ENCODE peak calls at places on chromosomes 16 and 17, in four cellular contexts. One of them, this sample, is unnamed.

GRCh38 chr16:55571191-55571897 is 4.9 kb downstream of the CAPNS2 start:
- DNase-seq in heart right ventricle: no peak
- DNase-seq in neuronal stem cell: no peak
- DNase-seq in hepatocyte: no peak
- DNase-seq in this sample: no peak

GRCh38 chr17:17994271-17994670 is 21.6 kb downstream of the DRC3 start:
- DNase-seq in heart right ventricle: peak
- DNase-seq in neuronal stem cell: no peak
- DNase-seq in hepatocyte: peak
- DNase-seq in this sample: no peak

GRCh38 chr17:8393470-8394231 is 4.0 kb downstream of the RNF222 start:
- DNase-seq in heart right ventricle: no peak
- DNase-seq in neuronal stem cell: no peak
- DNase-seq in hepatocyte: no peak
- DNase-seq in this sample: no peak

GRCh38 chr16:87970206-87970605 is 19.0 kb downstream of the BANP start:
- DNase-seq in heart right ventricle: no peak
- DNase-seq in neuronal stem cell: no peak
- DNase-seq in hepatocyte: no peak
- DNase-seq in this sample: no peak

GRCh38 chr16:9906218-9906617 is 276.0 kb downstream of the GRIN2A start:
- DNase-seq in heart right ventricle: no peak
- DNase-seq in neuronal stem cell: no peak
- DNase-seq in hepatocyte: no peak
- DNase-seq in this sample: no peak

GRCh38 chr16:60564588-60564987 is 1471.7 kb downstream of the CDH8 start:
- DNase-seq in heart right ventricle: no peak
- DNase-seq in neuronal stem cell: no peak
- DNase-seq in hepatocyte: no peak
- DNase-seq in this sample: no peak

GRCh38 chr16:56938664-56939513 is 6.9 kb downstream of the HERPUD1 start:
- DNase-seq in heart right ventricle: no peak
- DNase-seq in neuronal stem cell: no peak
- DNase-seq in hepatocyte: no peak
- DNase-seq in this sample: no peak

GRCh38 chr17:28412131-28412530 is 6.1 kb upstream of the SLC46A1 start:
- DNase-seq in heart right ventricle: no peak
- DNase-seq in neuronal stem cell: no peak
- DNase-seq in hepatocyte: no peak
- DNase-seq in this sample: no peak

GRCh38 chr17:80836971-80837481 is 154.6 kb upstream of the CHMP6 start:
- DNase-seq in heart right ventricle: no peak
- DNase-seq in neuronal stem cell: no peak
- DNase-seq in hepatocyte: no peak
- DNase-seq in this sample: no peak

GRCh38 chr17:81135503-81136283 is 29.6 kb upstream of the PVALEF start:
- DNase-seq in heart right ventricle: no peak
- DNase-seq in neuronal stem cell: no peak
- DNase-seq in hepatocyte: no peak
- DNase-seq in this sample: no peak

GRCh38 chr17:15882058-15882720 is 62.7 kb upstream of the ADORA2B start:
- DNase-seq in heart right ventricle: no peak
- DNase-seq in neuronal stem cell: no peak
- DNase-seq in hepatocyte: no peak
- DNase-seq in this sample: no peak

GRCh38 chr16:87569601-87570559 is 32.4 kb upstream of the JPH3 start:
- DNase-seq in heart right ventricle: no peak
- DNase-seq in neuronal stem cell: no peak
- DNase-seq in hepatocyte: no peak
- DNase-seq in this sample: no peak